ENCODE peak calls at places on chromosome 11, in eight cellular contexts. Y, C, R, A, X, U, S and J are unnamed samples.

GRCh38 chr11:71580057-71581003 is 2.3 kb downstream of the KRTAP5-11 start:
- DNase-seq in Y (peak), C (peak), R (peak), A (peak), X (peak), U (peak), S (peak), J (peak)

GRCh38 chr11:73233704-73234402 is 15.8 kb downstream of the P2RY2 start:
- DNase-seq in Y (no peak), C (no peak), R (no peak), A (no peak), X (no peak), U (no peak), S (no peak), J (no peak)

GRCh38 chr11:723120-723883 is 17.3 kb downstream of the EPS8L2 start:
- DNase-seq in Y (peak), C (no peak), R (peak), A (peak), X (peak), U (no peak), S (no peak), J (peak)

GRCh38 chr11:8717876-8718753 is 35.5 kb downstream of the RPL27A start:
- DNase-seq in Y (peak), C (no peak), R (peak), A (peak), X (no peak), U (no peak), S (no peak), J (no peak)

GRCh38 chr11:19433367-19433766 is 192.6 kb upstream of the E2F8 start:
- DNase-seq in Y (no peak), C (no peak), R (no peak), A (no peak), X (peak), U (no peak), S (no peak), J (peak)

GRCh38 chr11:121814962-121815361 is 301.1 kb downstream of the BLID start:
- DNase-seq in Y (no peak), C (peak), R (no peak), A (peak), X (no peak), U (no peak), S (no peak), J (no peak)

GRCh38 chr11:61266602-61267001 is 25.6 kb downstream of the PGA5 start:
- DNase-seq in Y (no peak), C (no peak), R (no peak), A (peak), X (no peak), U (no peak), S (peak), J (no peak)

GRCh38 chr11:35077709-35078695 is 61.0 kb upstream of the CD44 start:
- DNase-seq in Y (no peak), C (peak), R (no peak), A (peak), X (no peak), U (no peak), S (no peak), J (no peak)

GRCh38 chr11:117219001-117219400 is 12.9 kb downstream of the PCSK7 start:
- DNase-seq in Y (no peak), C (no peak), R (peak), A (no peak), X (no peak), U (no peak), S (no peak), J (no peak)

GRCh38 chr11:64102005-64102738 is 63.7 kb downstream of the MACROD1 start:
- DNase-seq in Y (no peak), C (no peak), R (no peak), A (no peak), X (no peak), U (no peak), S (no peak), J (no peak)

GRCh38 chr11:73612601-73613137 is 14.8 kb upstream of the FAM168A start:
- DNase-seq in Y (no peak), C (no peak), R (no peak), A (no peak), X (no peak), U (no peak), S (no peak), J (no peak)

GRCh38 chr11:34146866-34147265 is 41.4 kb downstream of the NAT10 start:
- DNase-seq in Y (no peak), C (no peak), R (no peak), A (no peak), X (no peak), U (no peak), S (no peak), J (no peak)

GRCh38 chr11:58905716-58906547 is 33.4 kb upstream of the GLYATL1 start:
- DNase-seq in Y (no peak), C (no peak), R (peak), A (peak), X (peak), U (peak), S (peak), J (peak)

GRCh38 chr11:57116654-57117053 is 65.1 kb upstream of the LRRC55 start:
- DNase-seq in Y (peak), C (peak), R (peak), A (peak), X (peak), U (peak), S (peak), J (peak)

GRCh38 chr11:68120212-68121066 is 749 bp downstream of the CHKA start:
- DNase-seq in Y (peak), C (no peak), R (peak), A (peak), X (peak), U (no peak), S (peak), J (peak)

GRCh38 chr11:37595845-37596244 is 997.8 kb upstream of the RAG2 start:
- DNase-seq in Y (no peak), C (no peak), R (no peak), A (peak), X (no peak), U (no peak), S (no peak), J (no peak)

GRCh38 chr11:72227316-72228228 is 3.0 kb downstream of the INPPL1 start:
- DNase-seq in Y (no peak), C (no peak), R (peak), A (peak), X (no peak), U (no peak), S (no peak), J (no peak)

GRCh38 chr11:16843307-16843706 is 104.9 kb downstream of the C11orf58 start:
- DNase-seq in Y (peak), C (no peak), R (peak), A (peak), X (no peak), U (no peak), S (peak), J (no peak)

DNA sequence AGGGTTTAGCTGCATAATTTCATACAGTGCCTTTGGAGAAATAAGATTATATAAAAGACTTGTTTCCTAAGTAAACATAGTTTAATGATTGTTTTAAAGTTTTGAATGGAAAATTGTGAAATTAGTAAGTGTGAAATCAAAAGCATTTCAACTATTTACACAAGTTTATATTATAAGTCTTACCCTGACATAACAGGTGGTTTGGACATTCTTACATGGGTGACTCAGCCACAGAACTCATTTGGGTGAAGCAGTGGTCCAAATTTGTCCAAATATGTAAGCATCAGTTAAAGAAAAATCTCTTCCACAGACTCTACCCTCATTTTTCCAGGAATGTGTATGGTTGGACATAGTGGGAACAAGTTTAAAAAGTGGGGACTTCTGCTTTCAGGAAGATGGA is 68.0 kb downstream of the USP47 start:
- DNase-seq in Y (no peak), C (no peak), R (no peak), A (no peak), X (no peak), U (no peak), S (no peak), J (no peak)
- H3K27ac ChIP-seq in Y (no peak), C (no peak), R (no peak), A (no peak), X (no peak), U (no peak), S (no peak), J (no peak)

DNA sequence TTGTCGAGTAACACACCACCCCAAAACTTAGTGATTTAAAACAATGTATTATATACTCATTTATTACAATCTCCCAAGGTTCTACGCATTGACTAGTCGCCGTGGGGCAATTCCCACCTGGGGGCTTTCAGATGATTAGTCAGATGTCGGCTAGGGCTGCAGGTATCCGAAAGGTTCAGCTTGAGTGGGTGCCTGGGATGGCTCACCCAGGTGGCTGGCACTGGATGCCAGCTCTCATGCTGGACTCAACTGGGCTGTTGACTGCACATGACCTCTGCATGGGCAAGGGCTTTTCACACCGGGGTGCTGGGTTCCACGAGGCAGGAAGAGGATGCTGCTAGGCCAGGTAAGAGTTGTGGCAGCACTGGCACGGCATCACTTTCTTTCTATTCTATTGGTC is 21.9 kb upstream of the MICAL2 start:
- DNase-seq in Y (no peak), C (no peak), R (no peak), A (no peak), X (no peak), U (no peak), S (no peak), J (no peak)
- TF ChIP-seq EZH2 in Y (no peak), C (no peak), R (no peak), A (no peak), X (no peak), U (no peak), S (no peak), J (no peak)

DNA sequence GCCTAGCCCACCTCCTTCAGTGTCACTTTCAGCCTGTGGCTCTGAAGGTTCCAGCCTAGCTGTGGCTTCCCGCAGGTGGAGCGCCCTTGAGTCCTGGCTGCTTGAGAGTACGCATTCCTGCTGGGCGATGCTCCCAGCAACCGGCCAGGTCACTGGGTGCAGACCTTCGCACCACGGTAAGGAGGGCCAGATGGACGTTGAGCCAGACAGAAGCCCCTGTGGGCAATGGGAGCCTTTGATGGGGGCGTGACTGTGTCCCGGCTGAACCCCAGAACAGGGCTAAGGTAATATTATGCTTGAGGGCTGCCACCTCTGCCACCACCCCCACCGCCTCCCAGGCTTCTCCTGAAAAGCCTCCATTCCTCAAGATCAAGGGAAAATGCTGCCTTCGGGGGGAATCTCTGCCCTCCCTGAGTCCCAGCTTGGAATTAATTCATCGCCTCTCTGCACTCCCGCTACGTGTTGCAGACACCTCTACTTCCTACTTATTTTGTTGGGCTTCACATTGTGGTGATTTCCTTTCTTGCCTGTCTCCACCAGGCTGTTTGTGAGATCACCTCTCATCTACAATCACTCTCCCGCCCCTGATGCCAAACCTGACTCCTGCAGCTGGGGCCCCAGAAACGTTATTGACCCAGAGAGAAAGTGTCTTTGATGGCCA is 144.9 kb upstream of the NECTIN1 start:
- DNase-seq in Y (no peak), C (no peak), R (no peak), A (no peak), X (no peak), U (no peak), S (no peak), J (peak)
- H3K27ac ChIP-seq in Y (no peak), C (no peak), R (no peak), A (no peak), X (no peak), U (no peak), S (no peak), J (no peak)

GRCh38 chr11:44311339-44312261 is 1.7 kb upstream of the ALX4 start:
- DNase-seq in Y (no peak), C (no peak), R (no peak), A (no peak), X (no peak), U (no peak), S (no peak), J (no peak)
- TF ChIP-seq EZH2 in Y (no peak), C (no peak), R (peak), A (no peak), X (peak), U (peak), S (no peak), J (peak)

DNA sequence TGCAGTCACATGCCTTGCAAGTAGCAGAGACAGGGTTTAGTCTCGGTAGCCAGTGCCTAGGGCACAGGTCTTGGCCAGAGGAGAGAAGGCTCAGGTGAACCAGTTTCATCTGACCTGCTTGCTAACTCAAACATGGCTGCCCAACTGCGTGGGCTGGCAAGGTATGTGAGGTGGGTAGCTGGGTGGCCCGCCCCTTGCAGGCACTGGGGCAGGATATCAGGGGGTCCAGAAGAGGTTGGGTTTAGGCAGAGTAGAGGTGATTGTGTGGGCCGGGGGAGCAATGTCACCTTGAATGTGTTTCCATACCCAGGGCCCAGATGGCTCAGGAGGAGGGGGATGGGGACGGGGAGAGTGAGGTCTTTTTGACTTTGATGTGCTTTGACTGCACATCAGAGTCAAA is 37.7 kb downstream of the ST3GAL4 start:
- DNase-seq in Y (no peak), C (no peak), R (no peak), A (no peak), X (no peak), U (no peak), S (no peak), J (no peak)
- H3K27ac ChIP-seq in Y (no peak), C (no peak), R (no peak), A (no peak), X (no peak), U (no peak), S (no peak), J (no peak)

GRCh38 chr11:115502636-115503082 is 1.6 kb downstream of the CADM1 start:
- DNase-seq in Y (peak), C (no peak), R (no peak), A (no peak), X (peak), U (no peak), S (no peak), J (no peak)
- TF ChIP-seq EZH2 in Y (no peak), C (no peak), R (no peak), A (no peak), X (peak), U (peak), S (no peak), J (no peak)